ENCODE peak calls at places on chromosomes 3 and 15, in eight cellular contexts. L is amniotic epithelial cell; B is adrenal gland; O is activated CD8-positive, alpha-beta T cell treated with anti-CD3 and anti-CD28 coated beads for 36 hours; F is sciatic nerve; D is activated CD4-positive, alpha-beta T cell treated with anti-CD3 and anti-CD28 coated beads for 36 hours; S is NB4; A is left ventricle myocardium superior. H is an unnamed sample.

GRCh38 chr3:118683636-118684035 is 351.0 kb downstream of the IGSF11 start:
- DNase-seq in A (no peak), B (no peak), S (no peak), F (no peak), L (no peak), O (no peak), D (no peak), H (no peak)

GRCh38 chr3:197561926-197562325 is 6.2 kb upstream of the BDH1 start:
- DNase-seq in B (no peak), S (no peak), A (no peak), L (no peak), O (no peak), D (no peak), F (no peak), H (no peak)

GRCh38 chr3:11145888-11146287 is 8.4 kb upstream of the HRH1 start:
- DNase-seq in B (no peak), L (peak), S (no peak), A (no peak), D (no peak), O (no peak), F (no peak), H (no peak)

GRCh38 chr15:82168296-82168695 is 94.2 kb downstream of the EFL1 start:
- DNase-seq in L (no peak), D (no peak), A (no peak), S (no peak), O (no peak), F (no peak), B (no peak), H (no peak)

GRCh38 chr3:109685084-109686079 is 348.0 kb upstream of the DPPA4 start:
- DNase-seq in D (peak), O (no peak), S (peak), F (peak), A (peak), L (peak), B (peak), H (no peak)

GRCh38 chr3:119497824-119498187 is 541 bp upstream of the TIMMDC1 start:
- DNase-seq in B (no peak), O (peak), D (peak), F (no peak), A (no peak), S (peak), L (peak), H (peak)

GRCh38 chr3:6655275-6655674 is 205.6 kb upstream of the GRM7 start:
- DNase-seq in D (no peak), B (no peak), L (no peak), S (no peak), F (no peak), A (no peak), O (no peak), H (no peak)

GRCh38 chr3:6250167-6250566 is 610.7 kb upstream of the GRM7 start:
- DNase-seq in O (no peak), S (no peak), L (no peak), B (no peak), A (no peak), D (no peak), F (no peak), H (no peak)

GRCh38 chr3:129004639-129005295 is 3.7 kb downstream of the EFCC1 start:
- DNase-seq in F (no peak), S (no peak), B (no peak), O (no peak), A (no peak), L (no peak), D (no peak), H (no peak)

H was measured in activated CD4-positive, alpha-beta memory T cell treated with anti-CD3 and anti-CD28 coated beads for 36 hours.